ENCODE peak calls at places on chromosomes 6 and 20, in eight cellular contexts. One of them, this sample, is unnamed.

GRCh38 chr20:22474215-22474614 is 110.2 kb downstream of the FOXA2 start:
- DNase-seq in neural crest cell: no peak
- DNase-seq in kidney tubule cell: no peak
- DNase-seq in amniotic epithelial cell: no peak
- DNase-seq in dermis blood vessel endothelial cell: no peak
- DNase-seq in amniotic stem cell: no peak
- DNase-seq in globus pallidus: no peak
- DNase-seq in CMK: no peak
- DNase-seq in this sample: no peak

GRCh38 chr6:95279641-95280040 is 297.7 kb upstream of the MANEA start:
- DNase-seq in kidney tubule cell: no peak
- DNase-seq in neural crest cell: no peak
- DNase-seq in amniotic stem cell: no peak
- DNase-seq in dermis blood vessel endothelial cell: no peak
- DNase-seq in CMK: no peak
- DNase-seq in amniotic epithelial cell: no peak
- DNase-seq in globus pallidus: no peak
- DNase-seq in this sample: no peak

GRCh38 chr20:12072221-12072944 is 154.7 kb downstream of the BTBD3 start:
- DNase-seq in amniotic epithelial cell: no peak
- DNase-seq in kidney tubule cell: no peak
- DNase-seq in amniotic stem cell: no peak
- DNase-seq in globus pallidus: no peak
- DNase-seq in dermis blood vessel endothelial cell: no peak
- DNase-seq in neural crest cell: no peak
- DNase-seq in CMK: no peak
- DNase-seq in this sample: no peak

GRCh38 chr6:125480571-125480970 is 178.8 kb upstream of the HDDC2 start:
- DNase-seq in dermis blood vessel endothelial cell: no peak
- DNase-seq in amniotic epithelial cell: no peak
- DNase-seq in neural crest cell: no peak
- DNase-seq in CMK: no peak
- DNase-seq in globus pallidus: no peak
- DNase-seq in amniotic stem cell: no peak
- DNase-seq in kidney tubule cell: no peak
- DNase-seq in this sample: no peak

GRCh38 chr6:112145080-112145573 is 57.7 kb downstream of the FAM229B start:
- DNase-seq in dermis blood vessel endothelial cell: peak
- DNase-seq in CMK: no peak
- DNase-seq in amniotic stem cell: no peak
- DNase-seq in neural crest cell: no peak
- DNase-seq in kidney tubule cell: no peak
- DNase-seq in globus pallidus: no peak
- DNase-seq in amniotic epithelial cell: no peak
- DNase-seq in this sample: no peak

GRCh38 chr20:1427457-1428054 is 34.7 kb upstream of the FKBP1A start:
- DNase-seq in CMK: no peak
- DNase-seq in neural crest cell: no peak
- DNase-seq in amniotic stem cell: no peak
- DNase-seq in amniotic epithelial cell: peak
- DNase-seq in kidney tubule cell: peak
- DNase-seq in globus pallidus: no peak
- DNase-seq in dermis blood vessel endothelial cell: no peak
- DNase-seq in this sample: no peak

GRCh38 chr6:164477126-164477525 is 832.3 kb downstream of the C6orf118 start:
- DNase-seq in amniotic epithelial cell: no peak
- DNase-seq in neural crest cell: no peak
- DNase-seq in globus pallidus: no peak
- DNase-seq in kidney tubule cell: no peak
- DNase-seq in amniotic stem cell: no peak
- DNase-seq in CMK: no peak
- DNase-seq in dermis blood vessel endothelial cell: no peak
- DNase-seq in this sample: no peak

GRCh38 chr6:137094411-137095008 is 49.7 kb upstream of the IL20RA start:
- DNase-seq in dermis blood vessel endothelial cell: peak
- DNase-seq in amniotic stem cell: peak
- DNase-seq in CMK: peak
- DNase-seq in globus pallidus: peak
- DNase-seq in neural crest cell: peak
- DNase-seq in amniotic epithelial cell: peak
- DNase-seq in kidney tubule cell: peak
- DNase-seq in this sample: peak

GRCh38 chr6:40386200-40386599 is 201.0 kb downstream of the LRFN2 start:
- DNase-seq in neural crest cell: no peak
- DNase-seq in amniotic stem cell: no peak
- DNase-seq in dermis blood vessel endothelial cell: no peak
- DNase-seq in globus pallidus: no peak
- DNase-seq in kidney tubule cell: no peak
- DNase-seq in amniotic epithelial cell: no peak
- DNase-seq in CMK: no peak
- DNase-seq in this sample: no peak

GRCh38 chr6:112701201-112701600 is 354.1 kb downstream of the RFPL4B start:
- DNase-seq in CMK: no peak
- DNase-seq in kidney tubule cell: peak
- DNase-seq in globus pallidus: no peak
- DNase-seq in dermis blood vessel endothelial cell: peak
- DNase-seq in amniotic stem cell: no peak
- DNase-seq in neural crest cell: no peak
- DNase-seq in amniotic epithelial cell: peak
- DNase-seq in this sample: no peak

GRCh38 chr20:47468290-47469050 is 33.2 kb upstream of the NCOA3 start:
- DNase-seq in globus pallidus: no peak
- DNase-seq in amniotic epithelial cell: no peak
- DNase-seq in CMK: no peak
- DNase-seq in neural crest cell: no peak
- DNase-seq in dermis blood vessel endothelial cell: no peak
- DNase-seq in amniotic stem cell: no peak
- DNase-seq in kidney tubule cell: no peak
- DNase-seq in this sample: no peak

GRCh38 chr20:12966468-12967085 is 42.2 kb upstream of the SPTLC3 start:
- DNase-seq in dermis blood vessel endothelial cell: peak
- DNase-seq in amniotic epithelial cell: peak
- DNase-seq in globus pallidus: peak
- DNase-seq in CMK: no peak
- DNase-seq in neural crest cell: no peak
- DNase-seq in amniotic stem cell: no peak
- DNase-seq in kidney tubule cell: peak
- DNase-seq in this sample: peak

GRCh38 chr6:157904999-157905398 is 76.7 kb upstream of the SYNJ2 start:
- DNase-seq in CMK: no peak
- DNase-seq in kidney tubule cell: no peak
- DNase-seq in globus pallidus: no peak
- DNase-seq in amniotic stem cell: no peak
- DNase-seq in dermis blood vessel endothelial cell: no peak
- DNase-seq in neural crest cell: no peak
- DNase-seq in amniotic epithelial cell: no peak
- DNase-seq in this sample: no peak

GRCh38 chr20:44026932-44027685 is 112.5 kb downstream of the TOX2 start:
- DNase-seq in amniotic epithelial cell: no peak
- DNase-seq in amniotic stem cell: no peak
- DNase-seq in CMK: no peak
- DNase-seq in neural crest cell: no peak
- DNase-seq in dermis blood vessel endothelial cell: no peak
- DNase-seq in globus pallidus: no peak
- DNase-seq in kidney tubule cell: no peak
- DNase-seq in this sample: no peak

GRCh38 chr20:55160022-55160421 is 684.6 kb downstream of the DOK5 start:
- DNase-seq in CMK: no peak
- DNase-seq in globus pallidus: no peak
- DNase-seq in dermis blood vessel endothelial cell: no peak
- DNase-seq in amniotic stem cell: no peak
- DNase-seq in neural crest cell: no peak
- DNase-seq in amniotic epithelial cell: no peak
- DNase-seq in kidney tubule cell: peak
- DNase-seq in this sample: no peak

GRCh38 chr6:144602523-144603180 is 317.5 kb downstream of the UTRN start:
- DNase-seq in dermis blood vessel endothelial cell: no peak
- DNase-seq in amniotic epithelial cell: no peak
- DNase-seq in globus pallidus: no peak
- DNase-seq in amniotic stem cell: no peak
- DNase-seq in CMK: no peak
- DNase-seq in neural crest cell: no peak
- DNase-seq in kidney tubule cell: no peak
- DNase-seq in this sample: no peak

GRCh38 chr20:23143098-23143497 is 57.0 kb upstream of the CD93 start:
- DNase-seq in globus pallidus: no peak
- DNase-seq in kidney tubule cell: peak
- DNase-seq in amniotic stem cell: peak
- DNase-seq in dermis blood vessel endothelial cell: peak
- DNase-seq in neural crest cell: no peak
- DNase-seq in amniotic epithelial cell: peak
- DNase-seq in CMK: no peak
- DNase-seq in this sample: no peak

GRCh38 chr20:25248501-25249172 is 752 bp downstream of the PYGB start:
- DNase-seq in globus pallidus: peak
- DNase-seq in kidney tubule cell: peak
- DNase-seq in dermis blood vessel endothelial cell: peak
- DNase-seq in amniotic stem cell: no peak
- DNase-seq in neural crest cell: peak
- DNase-seq in CMK: no peak
- DNase-seq in amniotic epithelial cell: peak
- DNase-seq in this sample: no peak

GRCh38 chr6:1636971-1637871 is 27.5 kb downstream of the FOXC1 start:
- DNase-seq in amniotic stem cell: no peak
- DNase-seq in neural crest cell: no peak
- DNase-seq in CMK: no peak
- DNase-seq in kidney tubule cell: peak
- DNase-seq in amniotic epithelial cell: no peak
- DNase-seq in dermis blood vessel endothelial cell: no peak
- DNase-seq in globus pallidus: no peak
- DNase-seq in this sample: no peak

GRCh38 chr6:33905081-33905609 is 101.3 kb upstream of the MLN start:
- DNase-seq in globus pallidus: no peak
- DNase-seq in dermis blood vessel endothelial cell: no peak
- DNase-seq in amniotic epithelial cell: no peak
- DNase-seq in CMK: peak
- DNase-seq in neural crest cell: no peak
- DNase-seq in amniotic stem cell: no peak
- DNase-seq in kidney tubule cell: no peak
- DNase-seq in this sample: no peak

GRCh38 chr6:85417336-85417735 is 32.5 kb upstream of the NT5E start:
- DNase-seq in amniotic epithelial cell: peak
- DNase-seq in kidney tubule cell: no peak
- DNase-seq in amniotic stem cell: no peak
- DNase-seq in CMK: no peak
- DNase-seq in dermis blood vessel endothelial cell: no peak
- DNase-seq in globus pallidus: no peak
- DNase-seq in neural crest cell: no peak
- DNase-seq in this sample: no peak

GRCh38 chr6:158786645-158787304 is 32.4 kb downstream of the EZR start:
- DNase-seq in amniotic epithelial cell: no peak
- DNase-seq in globus pallidus: no peak
- DNase-seq in dermis blood vessel endothelial cell: no peak
- DNase-seq in neural crest cell: no peak
- DNase-seq in kidney tubule cell: no peak
- DNase-seq in CMK: no peak
- DNase-seq in amniotic stem cell: no peak
- DNase-seq in this sample: no peak

GRCh38 chr6:144314562-144314961 is 29.4 kb downstream of the UTRN start:
- DNase-seq in neural crest cell: no peak
- DNase-seq in kidney tubule cell: no peak
- DNase-seq in amniotic epithelial cell: no peak
- DNase-seq in dermis blood vessel endothelial cell: peak
- DNase-seq in CMK: no peak
- DNase-seq in globus pallidus: no peak
- DNase-seq in amniotic stem cell: no peak
- DNase-seq in this sample: no peak

GRCh38 chr6:75751443-75751842 is 2.4 kb downstream of the MYO6 start:
- DNase-seq in neural crest cell: no peak
- DNase-seq in amniotic epithelial cell: peak
- DNase-seq in globus pallidus: no peak
- DNase-seq in CMK: no peak
- DNase-seq in dermis blood vessel endothelial cell: peak
- DNase-seq in amniotic stem cell: no peak
- DNase-seq in kidney tubule cell: no peak
- DNase-seq in this sample: peak